ENCODE peak calls at places on chromosomes 5 and 9, in seven cellular contexts. O is tibial nerve; W is left ventricle myocardium inferior; V is breast epithelium; E is CD8-positive, alpha-beta T cell; X is nephron progenitor cell; U is GM13976. H is an unnamed sample.

GRCh38 chr5:69129413-69129812 is 35.6 kb downstream of the SLC30A5 start:
- DNase-seq in O (no peak), W (no peak), V (no peak), E (no peak), X (no peak), U (no peak), H (no peak)

GRCh38 chr5:66959668-66960067 is 236.9 kb downstream of the CD180 start:
- DNase-seq in O (no peak), W (no peak), V (no peak), E (no peak), X (no peak), U (no peak), H (no peak)

GRCh38 chr5:17381926-17382325 is 116.1 kb upstream of the TAF11L2 start:
- DNase-seq in O (peak; percentile 23), W (peak; percentile 33), V (no peak), E (no peak), X (no peak), U (no peak), H (no peak)

GRCh38 chr9:116870566-116870965 is 183.5 kb downstream of the TRIM32 start:
- DNase-seq in O (no peak), W (no peak), V (no peak), E (no peak), X (no peak), U (no peak), H (no peak)

GRCh38 chr5:5377780-5378179 is 44.7 kb upstream of the ICE1 start:
- DNase-seq in O (no peak), W (no peak), V (no peak), E (no peak), X (no peak), U (no peak), H (no peak)

GRCh38 chr5:143536364-143536763 is 132.9 kb upstream of the NR3C1 start:
- DNase-seq in O (peak; percentile 28), W (no peak), V (no peak), E (no peak), X (no peak), U (no peak), H (peak; percentile 27)

GRCh38 chr5:137778772-137779564 is 24.8 kb upstream of the HNRNPA0 start:
- DNase-seq in O (no peak), W (no peak), V (no peak), E (no peak), X (no peak), U (peak; percentile 26), H (no peak)

GRCh38 chr5:23991406-23991805 is 484.0 kb downstream of the PRDM9 start:
- DNase-seq in O (no peak), W (no peak), V (no peak), E (no peak), X (no peak), U (peak; percentile 6), H (no peak)

GRCh38 chr9:97480174-97480573 is 21.3 kb upstream of the TMOD1 start:
- DNase-seq in O (no peak), W (no peak), V (no peak), E (no peak), X (no peak), U (no peak), H (no peak)

GRCh38 chr5:66074891-66075290 is 69.2 kb upstream of the SREK1 start:
- DNase-seq in O (no peak), W (no peak), V (no peak), E (no peak), X (no peak), U (no peak), H (no peak)

GRCh38 chr5:130231786-130232185 is 327.5 kb downstream of the CHSY3 start:
- DNase-seq in O (no peak), W (no peak), V (no peak), E (no peak), X (no peak), U (no peak), H (no peak)

GRCh38 chr5:1648806-1649205 is 125.0 kb upstream of the LPCAT1 start:
- DNase-seq in O (no peak), W (no peak), V (no peak), E (no peak), X (no peak), U (no peak), H (no peak)

GRCh38 chr5:140327589-140327988 is 18.8 kb downstream of the HBEGF start:
- DNase-seq in O (no peak), W (no peak), V (no peak), E (no peak), X (no peak), U (no peak), H (no peak)

GRCh38 chr5:175489693-175490443 is 11.5 kb downstream of the SFXN1 start:
- DNase-seq in O (no peak), W (no peak), V (no peak), E (peak; percentile 21), X (no peak), U (peak; percentile 34), H (no peak)

GRCh38 chr9:115730845-115731244 is 422.7 kb upstream of the PAPPA start:
- DNase-seq in O (no peak), W (no peak), V (no peak), E (no peak), X (no peak), U (no peak), H (no peak)

GRCh38 chr5:154727361-154727760 is 27.8 kb upstream of the LARP1 start:
- DNase-seq in O (no peak), W (no peak), V (no peak), E (no peak), X (no peak), U (no peak), H (no peak)

GRCh38 chr9:126621056-126621918 is 7.6 kb downstream of the LMX1B start:
- DNase-seq in O (no peak), W (no peak), V (no peak), E (no peak), X (no peak), U (no peak), H (no peak)
- TF ChIP-seq CTCF in O (no peak), W (no peak), V (no peak), E (no peak), X (no peak), U (no peak), H (no peak)

GRCh38 chr5:134103998-134104612 is 10.4 kb upstream of the TCF7 start:
- DNase-seq in O (no peak), W (no peak), V (no peak), E (no peak), X (no peak), U (peak; percentile 61), H (no peak)
- TF ChIP-seq CTCF in O (no peak), W (no peak), V (no peak), E (no peak), X (no peak), U (no peak), H (no peak)

DNA sequence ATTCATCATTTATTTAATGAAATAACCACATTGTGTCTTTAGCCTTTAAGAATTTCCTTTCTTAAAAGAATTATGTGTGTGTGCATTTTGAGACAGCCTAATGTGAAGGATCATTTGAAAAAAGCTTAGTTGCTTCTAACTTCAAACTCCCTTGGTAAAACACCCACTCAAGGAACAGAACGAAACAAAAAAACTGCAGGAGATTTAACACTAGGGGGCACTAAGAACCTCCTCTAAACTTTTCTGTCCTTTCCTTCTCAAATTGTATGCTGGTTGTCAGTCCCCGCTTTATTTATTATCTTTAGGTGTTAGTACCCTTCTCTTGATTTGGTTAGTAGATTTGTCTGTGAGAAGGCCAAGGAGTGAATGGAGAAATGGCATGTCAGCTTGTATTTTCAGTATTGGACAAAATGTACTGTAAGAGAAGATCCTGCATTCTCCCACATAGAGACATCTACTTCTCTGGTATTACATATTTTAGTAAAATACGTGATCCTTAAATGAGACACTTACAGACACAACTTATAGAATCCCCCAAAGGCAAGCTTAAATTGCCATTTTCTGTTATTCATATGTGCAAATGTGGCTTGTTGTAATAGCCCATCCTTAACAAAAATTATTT is 229.7 kb downstream of the MRPS30 start:
- DNase-seq in O (no peak), W (no peak), V (no peak), E (no peak), X (peak; percentile 4), U (peak; percentile 15), H (no peak)
- TF ChIP-seq CTCF in O (peak; percentile 58), W (peak; percentile 76), V (no peak), E (no peak), X (peak; percentile 64), U (no peak), H (no peak)

GRCh38 chr5:36502608-36503007 is 103.8 kb upstream of the SLC1A3 start:
- DNase-seq in O (peak; percentile 14), W (no peak), V (no peak), E (no peak), X (no peak), U (no peak), H (no peak)

GRCh38 chr5:36505021-36505420 is 101.4 kb upstream of the SLC1A3 start:
- DNase-seq in O (no peak), W (no peak), V (no peak), E (no peak), X (no peak), U (no peak), H (no peak)

DNA sequence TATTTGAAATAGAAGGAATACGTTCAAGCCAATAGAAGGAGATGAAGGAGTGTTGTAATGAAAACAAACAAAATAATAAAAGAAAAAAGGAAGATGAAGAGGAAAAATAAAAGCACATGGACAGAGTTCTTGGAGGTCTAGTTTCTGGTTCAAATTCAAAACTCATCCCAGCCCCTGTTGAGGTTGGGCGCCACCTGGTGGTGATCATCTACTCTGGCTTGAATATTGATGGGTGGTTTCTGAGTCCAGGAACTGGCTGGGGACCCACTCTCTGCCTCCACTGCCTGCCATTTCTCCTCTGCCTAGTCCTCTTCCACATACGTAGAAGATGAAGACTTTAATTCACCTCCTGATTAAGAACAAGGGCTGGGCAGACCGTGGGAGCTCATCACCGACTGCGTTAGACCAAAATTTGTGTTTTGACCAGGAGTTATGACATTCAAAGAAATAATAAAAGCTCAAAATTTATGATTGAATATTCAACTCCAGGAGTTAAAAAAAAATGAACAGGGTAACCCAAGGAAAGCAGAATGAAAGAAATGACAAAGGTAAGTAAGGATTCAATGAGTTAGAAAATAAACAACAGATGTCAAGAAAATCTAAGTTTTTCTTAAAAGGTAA is 99.0 kb upstream of the SLC1A3 start:
- DNase-seq in O (peak; percentile 90), W (peak; percentile 76), V (peak; percentile 80), E (peak; percentile 79), X (peak; percentile 80), U (peak; percentile 60), H (peak; percentile 92)
- TF ChIP-seq CTCF in O (peak; percentile 76), W (peak; percentile 85), V (peak; percentile 80), E (peak; percentile 90), X (peak; percentile 82), U (peak; percentile 62), H (no peak)

GRCh38 chr9:130714586-130715110 is 21.1 kb downstream of the EXOSC2 start:
- DNase-seq in O (no peak), W (no peak), V (no peak), E (no peak), X (no peak), U (no peak), H (no peak)

GRCh38 chr9:130715270-130716077 is 21.9 kb downstream of the EXOSC2 start:
- DNase-seq in O (no peak), W (no peak), V (no peak), E (no peak), X (no peak), U (no peak), H (no peak)

GRCh38 chr9:130712564-130713285 is 19.1 kb downstream of the EXOSC2 start:
- DNase-seq in O (peak; percentile 96), W (peak; percentile 99), V (peak; percentile 98), E (peak; percentile 95), X (peak; percentile 96), U (peak; percentile 98), H (peak; percentile 87)

GRCh38 chr9:130711469-130711868 is 17.9 kb downstream of the EXOSC2 start:
- DNase-seq in O (no peak), W (no peak), V (no peak), E (no peak), X (no peak), U (no peak), H (no peak)

GRCh38 chr9:130713286-130713975 is 19.9 kb downstream of the EXOSC2 start:
- DNase-seq in O (peak; percentile 48), W (no peak), V (no peak), E (no peak), X (no peak), U (no peak), H (no peak)
- TF ChIP-seq CTCF in O (no peak), W (no peak), V (no peak), E (no peak), X (no peak), U (no peak), H (no peak)